ENCODE peak calls at places on chromosomes 13 and 19, in seven cellular contexts. J, Q, E, B, D, R and F are unnamed samples.

GRCh38 chr13:108200781-108201398 is 14.4 kb downstream of the LIG4 start:
- DNase-seq in J (no peak), Q (peak), E (peak), B (no peak), D (no peak), R (peak), F (peak)

GRCh38 chr13:21338156-21338555 is 120.9 kb downstream of the ZDHHC20 start:
- DNase-seq in J (no peak), Q (no peak), E (no peak), B (no peak), D (no peak), R (no peak), F (peak)

GRCh38 chr19:16600824-16601223 is 27.2 kb downstream of the MED26 start:
- DNase-seq in J (no peak), Q (no peak), E (no peak), B (no peak), D (no peak), R (no peak), F (no peak)

GRCh38 chr13:50762969-50763568 is 80.4 kb downstream of the DLEU7 start:
- DNase-seq in J (no peak), Q (no peak), E (no peak), B (no peak), D (no peak), R (no peak), F (no peak)

GRCh38 chr19:4976412-4977298 is 7.7 kb downstream of the KDM4B start:
- DNase-seq in J (peak), Q (peak), E (no peak), B (no peak), D (peak), R (peak), F (peak)

GRCh38 chr19:3277649-3278048 is 53.2 kb downstream of the CELF5 start:
- DNase-seq in J (no peak), Q (no peak), E (no peak), B (no peak), D (no peak), R (no peak), F (no peak)

GRCh38 chr19:42421591-42422031 is 5.6 kb downstream of the LIPE start:
- DNase-seq in J (no peak), Q (peak), E (no peak), B (no peak), D (no peak), R (peak), F (peak)

GRCh38 chr13:112244495-112245177 is 131.5 kb upstream of the SPACA7 start:
- DNase-seq in J (no peak), Q (no peak), E (no peak), B (no peak), D (no peak), R (no peak), F (no peak)

GRCh38 chr19:54517483-54517882 is 14.9 kb downstream of the LAIR2 start:
- DNase-seq in J (no peak), Q (peak), E (peak), B (peak), D (peak), R (peak), F (peak)

GRCh38 chr19:9610484-9611113 is 10.4 kb downstream of the ZNF561 start:
- DNase-seq in J (no peak), Q (no peak), E (peak), B (no peak), D (no peak), R (no peak), F (no peak)

GRCh38 chr13:112346173-112346898 is 29.8 kb upstream of the SPACA7 start:
- DNase-seq in J (no peak), Q (no peak), E (no peak), B (no peak), D (peak), R (no peak), F (no peak)

GRCh38 chr19:53365899-53366493 is 491 bp downstream of the ZNF525 start:
- DNase-seq in J (no peak), Q (no peak), E (no peak), B (peak), D (peak), R (peak), F (peak)

GRCh38 chr19:31676271-31677004 is 327.2 kb upstream of the TSHZ3 start:
- DNase-seq in J (no peak), Q (no peak), E (peak), B (no peak), D (peak), R (no peak), F (no peak)

GRCh38 chr13:51041126-51041525 is 69.9 kb downstream of the C13orf42 start:
- DNase-seq in J (no peak), Q (no peak), E (no peak), B (no peak), D (no peak), R (no peak), F (no peak)

GRCh38 chr13:43057653-43058317 is 34.4 kb downstream of the DNAJC15 start:
- DNase-seq in J (no peak), Q (no peak), E (no peak), B (peak), D (peak), R (peak), F (no peak)

GRCh38 chr13:99224019-99224418 is 23.4 kb downstream of the UBAC2 start:
- DNase-seq in J (no peak), Q (no peak), E (no peak), B (no peak), D (no peak), R (no peak), F (no peak)